ENCODE peak calls at places on chromosomes 1 and 21, in four cellular contexts. B, D, H and K are unnamed samples.

GRCh38 chr1:6448749-6449631 is 17.0 kb downstream of the TNFRSF25 start:
- DNase-seq in B (peak; percentile 31), D (peak; percentile 51), H (no peak), K (no peak)

GRCh38 chr1:241615043-241615974 is 24.9 kb downstream of the CHML start:
- DNase-seq in B (peak; percentile 51), D (no peak), H (no peak), K (no peak)

GRCh38 chr21:25373126-25374082 is 233.9 kb downstream of the MRPL39 start:
- DNase-seq in B (peak; percentile 10), D (no peak), H (no peak), K (no peak)

GRCh38 chr21:27306821-27307746 is 340.2 kb upstream of the ADAMTS5 start:
- DNase-seq in B (no peak), D (peak; percentile 20), H (no peak), K (no peak)

GRCh38 chr1:2389644-2390043 is 1.7 kb downstream of the MORN1 start:
- DNase-seq in B (no peak), D (no peak), H (no peak), K (no peak)

GRCh38 chr1:84827976-84828375 is 65.0 kb downstream of the LPAR3 start:
- DNase-seq in B (no peak), D (no peak), H (no peak), K (no peak)

GRCh38 chr1:204384636-204385354 is 25.1 kb upstream of the PLEKHA6 start:
- DNase-seq in B (peak; percentile 30), D (peak; percentile 88), H (no peak), K (no peak)

GRCh38 chr1:77779529-77780281 is at the start of gene MIGA1:
- DNase-seq in B (peak; percentile 94), D (peak; percentile 88), H (peak; percentile 79), K (peak; percentile 75)

GRCh38 chr1:108686609-108687313 is 5.3 kb upstream of the PRPF38B start:
- DNase-seq in B (no peak), D (peak; percentile 45), H (no peak), K (peak; percentile 59)